ENCODE peak calls at places on chromosomes 4 and X, in four cellular contexts. I, Z, Y and U are unnamed samples.

GRCh38 chrX:15269618-15270521 is at the start of gene ASB9:
- DNase-seq in I (no peak), Z (no peak), Y (no peak), U (peak; percentile 96)

GRCh38 chrX:123475068-123475724 is 257.7 kb downstream of the THOC2 start:
- DNase-seq in I (no peak), Z (no peak), Y (no peak), U (peak; percentile 2)

GRCh38 chrX:47644557-47645091 is 5.7 kb downstream of the ELK1 start:
- DNase-seq in I (no peak), Z (no peak), Y (no peak), U (peak; percentile 23)

GRCh38 chr4:107600993-107601392 is 119.0 kb downstream of the PAPSS1 start:
- DNase-seq in I (no peak), Z (no peak), Y (no peak), U (no peak)

GRCh38 chr4:70183168-70183939 is 12.2 kb upstream of the ODAM start:
- DNase-seq in I (no peak), Z (peak; percentile 1), Y (no peak), U (peak; percentile 62)

GRCh38 chr4:6595897-6596537 is 21.0 kb downstream of the MAN2B2 start:
- DNase-seq in I (no peak), Z (no peak), Y (no peak), U (peak; percentile 30)

GRCh38 chr4:76950052-76950845 is 697 bp downstream of the SEPTIN11 start:
- DNase-seq in I (peak; percentile 92), Z (no peak), Y (peak; percentile 83), U (peak; percentile 36)

GRCh38 chr4:120829113-120829831 is 93.3 kb downstream of the PRDM5 start:
- DNase-seq in I (no peak), Z (peak; percentile 30), Y (no peak), U (peak; percentile 46)

GRCh38 chr4:54386270-54386669 is 157.2 kb downstream of the PDGFRA start:
- DNase-seq in I (no peak), Z (no peak), Y (no peak), U (no peak)

GRCh38 chr4:122661176-122661575 is 40.3 kb upstream of the IL21 start:
- DNase-seq in I (no peak), Z (no peak), Y (no peak), U (no peak)

GRCh38 chr4:55906999-55907398 is 41.7 kb upstream of the CEP135 start:
- DNase-seq in I (no peak), Z (no peak), Y (no peak), U (peak; percentile 53)

GRCh38 chrX:54045563-54046228 is 1.4 kb upstream of the PHF8 start:
- DNase-seq in I (no peak), Z (no peak), Y (no peak), U (no peak)

GRCh38 chr4:82981116-82981515 is 29.5 kb downstream of the LIN54 start:
- DNase-seq in I (no peak), Z (no peak), Y (no peak), U (no peak)

GRCh38 chrX:120752431-120753128 is 122.7 kb upstream of the C1GALT1C1 start:
- DNase-seq in I (no peak), Z (no peak), Y (no peak), U (no peak)

GRCh38 chr4:118727360-118727759 is 42.2 kb downstream of the METTL14 start:
- DNase-seq in I (no peak), Z (no peak), Y (no peak), U (no peak)

GRCh38 chrX:67724359-67725110 is 180.7 kb downstream of the AR start:
- DNase-seq in I (no peak), Z (no peak), Y (no peak), U (no peak)

GRCh38 chr4:63036159-63036866 is 1372.9 kb downstream of the TECRL start:
- DNase-seq in I (no peak), Z (no peak), Y (no peak), U (no peak)

GRCh38 chrX:137916090-137916746 is 350.3 kb downstream of the ZIC3 start:
- DNase-seq in I (no peak), Z (no peak), Y (no peak), U (peak; percentile 0)

GRCh38 chr4:153207561-153207960 is 3.3 kb downstream of the TRIM2 start:
- DNase-seq in I (no peak), Z (no peak), Y (no peak), U (peak; percentile 46)

GRCh38 chr4:78622253-78622979 is 70.8 kb downstream of the ANXA3 start:
- DNase-seq in I (no peak), Z (no peak), Y (no peak), U (no peak)

GRCh38 chr4:84470204-84470785 is 28.8 kb downstream of the NKX6-1 start:
- DNase-seq in I (no peak), Z (no peak), Y (no peak), U (peak; percentile 15)

GRCh38 chr4:54378461-54378860 is 149.4 kb downstream of the PDGFRA start:
- DNase-seq in I (no peak), Z (no peak), Y (no peak), U (peak; percentile 16)

GRCh38 chr4:57151481-57151880 is 41.3 kb upstream of the IGFBP7 start:
- DNase-seq in I (no peak), Z (no peak), Y (no peak), U (peak; percentile 98)

GRCh38 chrX:2450681-2451080 is 50.1 kb downstream of the DHRSX start:
- DNase-seq in I (no peak), Z (no peak), Y (no peak), U (no peak)

GRCh38 chr4:168766537-168767316 is 243.3 kb downstream of the CBR4 start:
- DNase-seq in I (no peak), Z (no peak), Y (no peak), U (peak; percentile 47)

GRCh38 chr4:73817341-73817740 is 19.1 kb upstream of the CXCL6 start:
- DNase-seq in I (no peak), Z (no peak), Y (no peak), U (no peak)

GRCh38 chr4:73822812-73823480 is 13.5 kb upstream of the CXCL6 start:
- DNase-seq in I (no peak), Z (no peak), Y (no peak), U (peak; percentile 45)

GRCh38 chr4:73823756-73824155 is 12.7 kb upstream of the CXCL6 start:
- DNase-seq in I (no peak), Z (no peak), Y (no peak), U (no peak)

GRCh38 chr4:73821325-73821724 is 15.2 kb upstream of the CXCL6 start:
- DNase-seq in I (no peak), Z (no peak), Y (no peak), U (peak; percentile 61)

DNA sequence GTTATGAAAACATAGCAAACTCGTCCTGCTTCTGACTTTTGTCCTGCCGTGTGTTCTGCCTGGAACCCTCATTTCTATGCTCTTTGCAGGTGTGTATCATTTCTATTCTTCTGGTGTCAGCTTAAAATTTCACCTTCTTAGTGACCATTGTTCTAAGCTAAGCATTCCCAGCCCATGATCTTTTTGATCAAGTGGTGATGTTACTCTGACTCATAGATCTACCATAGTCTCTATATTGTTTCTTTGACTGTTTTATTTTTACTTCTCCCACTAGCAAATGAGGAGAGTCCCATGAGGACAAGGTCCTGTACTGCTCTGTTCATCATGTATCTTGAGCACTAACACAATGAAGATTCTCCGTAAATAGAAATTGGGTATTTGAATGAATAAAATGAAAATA is 14.1 kb upstream of the CXCL6 start:
- DNase-seq in I (no peak), Z (no peak), Y (no peak), U (peak; percentile 45)
- TF ChIP-seq CTCF in I (no peak), Z (no peak), Y (no peak), U (no peak)

DNA sequence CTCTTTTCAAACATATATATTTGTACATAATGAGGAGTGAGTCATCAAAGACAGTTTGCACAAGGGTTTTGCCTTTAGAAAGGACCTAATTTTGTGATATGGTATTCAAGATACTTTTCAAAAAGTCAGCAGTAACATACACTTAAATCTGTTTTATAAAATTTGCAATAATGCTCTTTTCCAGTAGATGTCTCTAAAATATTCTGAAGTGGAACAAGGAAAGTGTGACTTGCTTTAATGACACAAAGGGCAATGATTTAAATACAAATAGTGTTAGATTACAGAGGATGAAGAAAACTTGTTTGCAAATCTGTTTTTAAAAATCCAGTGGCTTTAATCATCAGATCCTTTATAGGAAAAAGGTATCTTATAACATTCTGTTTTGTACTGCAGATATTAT is 20.0 kb downstream of the MMRN1 start:
- DNase-seq in I (no peak), Z (no peak), Y (no peak), U (peak; percentile 11)
- TF ChIP-seq CTCF in I (no peak), Z (no peak), Y (no peak), U (peak; percentile 13)

GRCh38 chr4:66300336-66300934 is 630.1 kb upstream of the EPHA5 start:
- DNase-seq in I (no peak), Z (no peak), Y (no peak), U (no peak)
- TF ChIP-seq CTCF in I (no peak), Z (no peak), Y (no peak), U (no peak)

GRCh38 chrX:106203315-106203714 is 35.2 kb downstream of the PWWP3B start:
- DNase-seq in I (no peak), Z (no peak), Y (no peak), U (no peak)
- TF ChIP-seq CTCF in I (no peak), Z (no peak), Y (no peak), U (no peak)

GRCh38 chrX:31165241-31166035 is 93.6 kb upstream of the FTHL17 start:
- DNase-seq in I (no peak), Z (no peak), Y (no peak), U (no peak)
- TF ChIP-seq CTCF in I (no peak), Z (no peak), Y (no peak), U (no peak)

GRCh38 chr4:161183729-161184128 is 980.1 kb downstream of the FSTL5 start:
- DNase-seq in I (no peak), Z (no peak), Y (no peak), U (no peak)

GRCh38 chr4:161178310-161178709 is 985.5 kb downstream of the FSTL5 start:
- DNase-seq in I (no peak), Z (no peak), Y (no peak), U (no peak)

GRCh38 chr4:161188578-161188977 is 975.2 kb downstream of the FSTL5 start:
- DNase-seq in I (no peak), Z (no peak), Y (no peak), U (no peak)

GRCh38 chr4:161186750-161187149 is 977.0 kb downstream of the FSTL5 start:
- DNase-seq in I (no peak), Z (no peak), Y (no peak), U (no peak)

GRCh38 chr4:161182913-161183312 is 980.9 kb downstream of the FSTL5 start:
- DNase-seq in I (no peak), Z (no peak), Y (no peak), U (no peak)
- TF ChIP-seq CTCF in I (no peak), Z (no peak), Y (no peak), U (no peak)